ENCODE peak calls at places on chromosome 9, in ten cellular contexts. V is upper lobe of left lung; R is psoas muscle; N is CD8-positive, alpha-beta T cell; Q is lung; S is activated CD8-positive, alpha-beta T cell treated with anti-CD3 and anti-CD28 coated beads for 36 hours; B is HepG2; K is natural killer cell; G is PC-3; I is heart left ventricle. P is an unnamed sample.

GRCh38 chr9:120873512-120873911 is 3.5 kb downstream of the PHF19 start:
- ATAC-seq in V (no peak), R (no peak), N (no peak), Q (no peak), S (no peak), B (no peak), K (no peak), G (peak), I (no peak), P (no peak)

GRCh38 chr9:70936536-70936935 is 184.9 kb downstream of the TRPM3 start:
- ATAC-seq in V (no peak), R (no peak), N (no peak), Q (no peak), S (no peak), B (no peak), K (no peak), G (no peak), I (no peak), P (no peak)

GRCh38 chr9:70411141-70411929 is 3.1 kb downstream of the KLF9 start:
- ATAC-seq in V (peak), R (peak), N (no peak), Q (no peak), S (peak), B (peak), K (no peak), G (no peak), I (peak), P (peak)

GRCh38 chr9:129036923-129037766 is 719 bp downstream of the MIGA2 start:
- ATAC-seq in V (no peak), R (no peak), N (no peak), Q (no peak), S (no peak), B (peak), K (no peak), G (peak), I (peak), P (no peak)

GRCh38 chr9:81609782-81610738 is 79.3 kb downstream of the TLE1 start:
- ATAC-seq in V (no peak), R (peak), N (no peak), Q (no peak), S (no peak), B (peak), K (peak), G (no peak), I (no peak), P (no peak)

GRCh38 chr9:130728721-130729120 is 35.1 kb downstream of the EXOSC2 start:
- ATAC-seq in V (no peak), R (no peak), N (no peak), Q (no peak), S (no peak), B (no peak), K (no peak), G (peak), I (no peak), P (no peak)

GRCh38 chr9:7982907-7983306 is 183.3 kb upstream of the DMAC1 start:
- ATAC-seq in V (no peak), R (no peak), N (no peak), Q (no peak), S (peak), B (no peak), K (no peak), G (no peak), I (no peak), P (no peak)

GRCh38 chr9:105141448-105142101 is 102.9 kb upstream of the SLC44A1 start:
- ATAC-seq in V (no peak), R (no peak), N (no peak), Q (peak), S (no peak), B (no peak), K (peak), G (no peak), I (peak), P (no peak)

GRCh38 chr9:29751220-29751619 is 2177.9 kb upstream of the C9orf72 start:
- ATAC-seq in V (no peak), R (no peak), N (no peak), Q (no peak), S (no peak), B (no peak), K (no peak), G (no peak), I (no peak), P (no peak)

GRCh38 chr9:108300296-108301287 is 555.2 kb downstream of the ACTL7B start:
- ATAC-seq in V (peak), R (no peak), N (no peak), Q (no peak), S (no peak), B (no peak), K (peak), G (no peak), I (no peak), P (no peak)

GRCh38 chr9:5767968-5768932 is 64.7 kb downstream of the ERMP1 start:
- ATAC-seq in V (no peak), R (no peak), N (peak), Q (no peak), S (peak), B (no peak), K (peak), G (no peak), I (no peak), P (no peak)

GRCh38 chr9:123652416-123652815 is 277.5 kb downstream of the DENND1A start:
- ATAC-seq in V (no peak), R (no peak), N (no peak), Q (no peak), S (no peak), B (no peak), K (no peak), G (no peak), I (no peak), P (no peak)

GRCh38 chr9:15696979-15697378 is 144.1 kb downstream of the CCDC171 start:
- ATAC-seq in V (no peak), R (no peak), N (no peak), Q (no peak), S (no peak), B (no peak), K (no peak), G (peak), I (no peak), P (no peak)

DNA sequence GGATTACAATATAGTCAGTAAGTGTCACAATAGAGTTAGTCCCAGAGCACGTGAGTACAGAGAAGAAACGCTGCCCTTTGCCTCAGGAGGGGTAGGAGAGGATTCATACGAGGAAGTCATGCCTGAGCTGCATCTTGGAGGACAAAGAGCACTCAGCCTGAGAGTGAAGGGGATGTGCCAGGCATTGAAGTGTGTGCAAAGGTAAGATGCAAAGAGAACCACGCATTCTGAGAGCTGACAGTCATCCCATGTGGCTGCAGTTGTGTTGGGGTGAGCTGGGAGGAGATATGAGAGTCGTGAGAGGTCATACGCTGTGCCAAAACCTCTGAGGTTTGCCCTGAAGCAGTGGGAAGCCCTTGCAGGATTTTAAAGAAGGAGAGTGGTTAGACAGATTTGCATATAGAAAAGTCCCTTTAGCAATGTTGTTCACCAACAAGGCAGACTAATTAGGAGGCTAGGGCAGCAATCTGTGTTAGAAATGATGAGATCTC is 97.5 kb downstream of the PIP5K1B start:
- ATAC-seq in V (no peak), R (no peak), N (no peak), Q (no peak), S (peak), B (no peak), K (peak), G (no peak), I (no peak), P (no peak)
- TF ChIP-seq CTCF in V (no peak), R (no peak), N (no peak), Q (no peak), S (no peak), B (no peak), K (no peak), G (no peak), I (no peak), P (no peak)

GRCh38 chr9:127210851-127211730 is 53.5 kb upstream of the GARNL3 start:
- ATAC-seq in V (no peak), R (no peak), N (no peak), Q (no peak), S (no peak), B (peak), K (no peak), G (no peak), I (no peak), P (no peak)
- TF ChIP-seq CTCF in V (no peak), R (no peak), N (no peak), Q (no peak), S (no peak), B (peak), K (no peak), G (no peak), I (no peak), P (no peak)

GRCh38 chr9:136926154-136926704 is 18.3 kb downstream of the FBXW5 start:
- ATAC-seq in V (peak), R (no peak), N (no peak), Q (no peak), S (no peak), B (peak), K (no peak), G (no peak), I (no peak), P (no peak)
- TF ChIP-seq CTCF in V (no peak), R (no peak), N (no peak), Q (no peak), S (no peak), B (peak), K (no peak), G (no peak), I (no peak), P (no peak)

GRCh38 chr9:33220681-33221567 is 19.0 kb upstream of the SPINK4 start:
- ATAC-seq in V (no peak), R (no peak), N (no peak), Q (no peak), S (no peak), B (peak), K (peak), G (no peak), I (peak), P (peak)

GRCh38 chr9:33221568-33221884 is 18.4 kb upstream of the SPINK4 start:
- ATAC-seq in V (no peak), R (no peak), N (no peak), Q (no peak), S (no peak), B (peak), K (no peak), G (no peak), I (no peak), P (peak)

GRCh38 chr9:33225319-33226152 is 14.4 kb upstream of the SPINK4 start:
- ATAC-seq in V (no peak), R (peak), N (peak), Q (no peak), S (peak), B (no peak), K (peak), G (peak), I (no peak), P (peak)

GRCh38 chr9:33222031-33222430 is 17.9 kb upstream of the SPINK4 start:
- ATAC-seq in V (no peak), R (no peak), N (no peak), Q (no peak), S (no peak), B (no peak), K (no peak), G (no peak), I (no peak), P (no peak)

GRCh38 chr9:33223696-33224095 is 16.3 kb upstream of the SPINK4 start:
- ATAC-seq in V (no peak), R (no peak), N (no peak), Q (no peak), S (no peak), B (no peak), K (no peak), G (no peak), I (no peak), P (no peak)
- TF ChIP-seq CTCF in V (no peak), R (no peak), N (no peak), Q (no peak), S (no peak), B (peak), K (no peak), G (peak), I (no peak), P (no peak)

GRCh38 chr9:93379051-93379450 is 72.4 kb upstream of the FAM120A start:
- ATAC-seq in V (no peak), R (no peak), N (no peak), Q (no peak), S (no peak), B (no peak), K (no peak), G (no peak), I (no peak), P (no peak)
- TF ChIP-seq CTCF in V (no peak), R (no peak), N (no peak), Q (no peak), S (peak), B (no peak), K (no peak), G (peak), I (no peak), P (no peak)

GRCh38 chr9:37333288-37333687 is 89.2 kb upstream of the GRHPR start:
- ATAC-seq in V (no peak), R (no peak), N (no peak), Q (no peak), S (no peak), B (no peak), K (no peak), G (no peak), I (no peak), P (no peak)
- TF ChIP-seq CTCF in V (no peak), R (no peak), N (no peak), Q (no peak), S (no peak), B (no peak), K (no peak), G (peak), I (no peak), P (no peak)

GRCh38 chr9:87605676-87606075 is 108.0 kb downstream of the DAPK1 start:
- ATAC-seq in V (no peak), R (no peak), N (no peak), Q (no peak), S (no peak), B (no peak), K (no peak), G (no peak), I (no peak), P (no peak)

GRCh38 chr9:87607859-87608258 is 110.2 kb downstream of the DAPK1 start:
- ATAC-seq in V (no peak), R (no peak), N (no peak), Q (peak), S (no peak), B (no peak), K (no peak), G (no peak), I (peak), P (no peak)

GRCh38 chr9:87604886-87605588 is 107.4 kb downstream of the DAPK1 start:
- ATAC-seq in V (no peak), R (no peak), N (no peak), Q (no peak), S (no peak), B (no peak), K (no peak), G (no peak), I (no peak), P (no peak)

GRCh38 chr9:87609002-87609401 is 111.3 kb downstream of the DAPK1 start:
- ATAC-seq in V (no peak), R (no peak), N (no peak), Q (no peak), S (no peak), B (no peak), K (no peak), G (no peak), I (no peak), P (no peak)

GRCh38 chr9:87606921-87607521 is 109.4 kb downstream of the DAPK1 start:
- ATAC-seq in V (peak), R (no peak), N (no peak), Q (peak), S (no peak), B (no peak), K (no peak), G (no peak), I (no peak), P (peak)
- TF ChIP-seq CTCF in V (no peak), R (no peak), N (no peak), Q (no peak), S (no peak), B (no peak), K (no peak), G (no peak), I (no peak), P (no peak)

P was measured in gastroesophageal sphincter.